ENCODE peak calls at places on chromosomes 2 and 18, in eight cellular contexts. M is WTC11, E is nephron progenitor cell, B is sigmoid colon, P is GM10248, Y is omental fat pad, L is AG09309, O is activated B cell treated with CpG ODN at 0.5 μM for 24 hours. A is an unnamed sample.

GRCh38 chr2:112623913-112624777 is 21.6 kb upstream of the SLC20A1 start:
- DNase-seq in B (peak), E (no peak), P (peak), M (no peak), O (no peak), Y (peak), L (peak), A (no peak)

GRCh38 chr18:75049455-75049789 is 159.5 kb downstream of the PTGR3 start:
- DNase-seq in P (no peak), B (no peak), O (no peak), E (no peak), M (no peak), L (no peak), Y (no peak), A (no peak)

GRCh38 chr2:170582747-170583463 is 132.2 kb upstream of the SP5 start:
- DNase-seq in E (peak), M (peak), B (no peak), Y (no peak), P (no peak), O (no peak), L (no peak), A (no peak)

GRCh38 chr2:12649602-12650400 is 66.9 kb upstream of the TRIB2 start:
- DNase-seq in Y (no peak), E (no peak), B (no peak), P (no peak), O (no peak), M (no peak), L (no peak), A (no peak)

GRCh38 chr18:5302606-5303005 is 7.1 kb upstream of the ZBTB14 start:
- DNase-seq in B (no peak), O (no peak), Y (no peak), M (no peak), E (no peak), L (no peak), P (no peak), A (no peak)

GRCh38 chr18:51279367-51279984 is 82.0 kb upstream of the MEX3C start:
- DNase-seq in Y (no peak), M (no peak), O (no peak), P (peak), L (no peak), B (no peak), E (no peak), A (no peak)

GRCh38 chr18:70418551-70419311 is 129.9 kb downstream of the SOCS6 start:
- DNase-seq in O (no peak), E (no peak), P (peak), B (no peak), L (no peak), M (no peak), Y (no peak), A (no peak)

GRCh38 chr2:168030862-168031624 is 216.4 kb downstream of the STK39 start:
- DNase-seq in O (peak), E (no peak), B (no peak), L (peak), Y (no peak), M (no peak), P (peak), A (no peak)

GRCh38 chr2:238987352-238987981 is 139.6 kb downstream of the TWIST2 start:
- DNase-seq in O (no peak), E (no peak), B (no peak), Y (no peak), L (no peak), P (no peak), M (no peak), A (no peak)

GRCh38 chr2:125169022-125169763 is 1144.1 kb downstream of the CNTNAP5 start:
- DNase-seq in O (no peak), M (no peak), B (no peak), P (no peak), E (no peak), L (no peak), Y (no peak), A (no peak)

GRCh38 chr2:238652053-238652770 is 195.7 kb upstream of the TWIST2 start:
- DNase-seq in L (no peak), M (no peak), B (no peak), O (no peak), P (peak), Y (no peak), E (no peak), A (no peak)

GRCh38 chr2:84958135-84959044 is 12.6 kb upstream of the KCMF1 start:
- DNase-seq in B (peak), L (peak), P (no peak), Y (no peak), E (peak), M (peak), O (no peak), A (no peak)

GRCh38 chr2:237866119-237866621 is 6.7 kb downstream of the RAMP1 start:
- DNase-seq in O (no peak), M (no peak), E (no peak), P (no peak), Y (no peak), L (no peak), B (peak), A (no peak)

GRCh38 chr2:197878792-197879191 is 74.4 kb downstream of the PLCL1 start:
- DNase-seq in M (no peak), O (no peak), Y (no peak), E (no peak), L (no peak), B (no peak), P (no peak), A (no peak)

GRCh38 chr18:78860117-78860516 is 119.5 kb upstream of the SALL3 start:
- DNase-seq in M (no peak), Y (no peak), B (no peak), L (no peak), O (no peak), E (no peak), P (no peak), A (no peak)

GRCh38 chr2:226760412-226761194 is 39.0 kb downstream of the IRS1 start:
- DNase-seq in O (no peak), E (no peak), B (no peak), M (no peak), Y (no peak), P (no peak), L (peak), A (no peak)

GRCh38 chr18:36152781-36153180 is 23.1 kb downstream of the ELP2 start:
- DNase-seq in Y (no peak), B (no peak), M (no peak), L (no peak), O (no peak), P (no peak), E (no peak), A (no peak)

GRCh38 chr2:224151680-224152310 is 112.7 kb upstream of the SERPINE2 start:
- DNase-seq in L (no peak), P (no peak), Y (no peak), B (no peak), M (no peak), O (no peak), E (no peak), A (no peak)

GRCh38 chr2:109701362-109701761 is 87.2 kb downstream of the SOWAHC start:
- DNase-seq in O (no peak), Y (no peak), E (no peak), L (no peak), P (no peak), B (no peak), M (no peak), A (no peak)

GRCh38 chr18:69584429-69584828 is 183.7 kb downstream of the DOK6 start:
- DNase-seq in B (no peak), M (no peak), Y (no peak), O (no peak), L (no peak), P (no peak), E (no peak), A (no peak)

GRCh38 chr2:70523996-70524965 is 29.3 kb downstream of the TGFA start:
- DNase-seq in L (peak), E (no peak), Y (no peak), P (no peak), B (no peak), M (peak), O (no peak), A (no peak)

GRCh38 chr18:56139792-56140254 is 498.6 kb downstream of the TXNL1 start:
- DNase-seq in P (no peak), L (no peak), E (no peak), O (no peak), B (no peak), Y (no peak), M (no peak), A (no peak)

GRCh38 chr2:190216829-190217228 is 102.8 kb downstream of the HIBCH start:
- DNase-seq in O (no peak), Y (no peak), P (no peak), B (no peak), E (peak), L (no peak), M (peak), A (no peak)

GRCh38 chr18:24791736-24792135 is 331.3 kb downstream of the HRH4 start:
- DNase-seq in L (no peak), P (no peak), M (no peak), E (no peak), O (no peak), B (no peak), Y (no peak), A (no peak)

GRCh38 chr2:37827911-37828411 is 97.1 kb upstream of the RMDN2 start:
- DNase-seq in Y (no peak), B (no peak), E (no peak), L (peak), O (no peak), P (no peak), M (no peak), A (no peak)

GRCh38 chr2:69224495-69224803 is 162.6 kb downstream of the GFPT1 start:
- DNase-seq in E (no peak), M (no peak), B (no peak), L (no peak), O (no peak), P (no peak), Y (no peak), A (no peak)

GRCh38 chr2:227146456-227146855 is 17.5 kb downstream of the COL4A4 start:
- DNase-seq in Y (no peak), E (no peak), P (no peak), B (no peak), O (no peak), M (no peak), L (no peak), A (no peak)

GRCh38 chr2:170361359-170361936 is 183.5 kb downstream of the MYO3B start:
- DNase-seq in E (peak), L (no peak), P (peak), M (peak), O (no peak), Y (no peak), B (no peak), A (no peak)

GRCh38 chr2:70805987-70806386 is 14.4 kb downstream of the CLEC4F start:
- DNase-seq in O (no peak), E (no peak), P (no peak), L (no peak), B (no peak), M (no peak), Y (no peak), A (no peak)

GRCh38 chr2:210452194-210452593 is 24.4 kb downstream of the LANCL1 start:
- DNase-seq in L (no peak), B (no peak), E (no peak), Y (no peak), M (no peak), P (no peak), O (no peak), A (no peak)

GRCh38 chr18:26631135-26631534 is 82.8 kb upstream of the KCTD1 start:
- DNase-seq in E (no peak), B (no peak), L (no peak), P (no peak), M (no peak), Y (no peak), O (no peak), A (no peak)

GRCh38 chr2:12304494-12305228 is 412.1 kb upstream of the TRIB2 start:
- DNase-seq in E (no peak), P (no peak), Y (no peak), L (no peak), O (no peak), M (no peak), B (no peak), A (no peak)

GRCh38 chr2:232624554-232624842 is 8.9 kb upstream of the EFHD1 start:
- DNase-seq in Y (no peak), M (no peak), E (no peak), O (no peak), L (no peak), B (no peak), P (no peak), A (no peak)

GRCh38 chr18:55326134-55326533 is 261.9 kb downstream of the TCF4 start:
- DNase-seq in M (no peak), Y (no peak), B (no peak), P (no peak), E (no peak), L (no peak), O (no peak), A (no peak)

GRCh38 chr18:45249306-45249705 is 366.0 kb upstream of the SLC14A2 start:
- DNase-seq in P (no peak), Y (no peak), L (peak), M (no peak), B (no peak), E (no peak), O (no peak), A (no peak)

GRCh38 chr2:94870392-94871225 is 621 bp upstream of the TEKT4 start:
- DNase-seq in L (no peak), Y (no peak), B (no peak), P (no peak), E (peak), O (no peak), M (peak), A (no peak)
- TF ChIP-seq CTCF in L (peak), Y (no peak), B (no peak), P (peak), E (peak), O (no peak), M (peak), A (no peak)

GRCh38 chr2:110819711-110820110 is 87.3 kb downstream of the ACOXL start:
- DNase-seq in Y (no peak), B (no peak), L (no peak), P (no peak), E (no peak), M (no peak), O (no peak), A (no peak)

GRCh38 chr2:110816404-110817365 is 84.3 kb downstream of the ACOXL start:
- DNase-seq in M (no peak), O (no peak), L (no peak), P (no peak), E (no peak), Y (no peak), B (no peak), A (no peak)

GRCh38 chr2:110815938-110816337 is 83.6 kb downstream of the ACOXL start:
- DNase-seq in P (no peak), Y (no peak), E (no peak), L (no peak), B (no peak), M (no peak), O (no peak), A (no peak)

GRCh38 chr2:110820128-110820527 is 87.8 kb downstream of the ACOXL start:
- DNase-seq in B (no peak), L (no peak), O (no peak), M (no peak), P (no peak), E (no peak), Y (no peak), A (no peak)

GRCh38 chr2:110818767-110819481 is 86.6 kb downstream of the ACOXL start:
- DNase-seq in B (no peak), L (no peak), Y (no peak), P (no peak), M (no peak), E (no peak), O (no peak), A (no peak)
- TF ChIP-seq CTCF in B (no peak), L (no peak), Y (no peak), P (no peak), M (no peak), E (peak), O (no peak), A (no peak)

DNA sequence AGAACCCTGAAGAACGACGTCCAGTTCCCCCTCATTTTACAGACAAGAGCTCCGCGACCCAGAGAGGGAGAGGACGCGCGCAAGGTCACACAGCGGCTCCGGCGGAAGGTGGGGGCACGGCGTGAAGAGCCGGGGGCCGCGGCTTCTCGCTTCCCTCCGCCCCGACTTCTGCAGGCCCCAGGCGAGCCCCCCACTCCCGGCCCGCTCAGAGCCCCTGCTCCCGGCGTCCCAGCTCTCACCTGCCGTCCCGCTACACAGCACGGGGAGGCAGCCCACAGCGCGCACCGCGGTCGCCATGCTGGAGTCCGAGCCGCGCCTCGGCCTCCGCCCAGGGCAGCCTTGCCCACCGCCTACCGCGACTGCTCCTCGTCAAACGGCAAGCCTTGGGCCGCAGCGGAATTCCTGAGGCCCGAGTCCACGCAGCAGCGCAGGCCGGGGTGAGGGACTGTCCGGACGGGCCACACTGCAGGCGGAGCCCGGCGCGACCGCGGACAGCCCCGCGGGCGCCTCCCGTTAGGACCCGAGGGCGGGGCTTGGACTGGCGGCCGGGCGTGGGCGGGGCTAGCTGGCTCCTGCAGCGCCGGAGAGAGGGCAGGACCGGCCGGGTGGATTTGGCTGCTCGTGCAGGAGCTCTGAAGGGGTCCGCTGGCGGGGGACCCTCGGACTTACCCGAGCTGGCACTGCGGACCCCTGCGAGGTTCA is at the start of gene MRPS5:
- DNase-seq in B (peak), L (peak), O (peak), P (peak), E (peak), Y (peak), M (peak), A (peak)
- TF ChIP-seq CTCF in B (no peak), L (peak), O (no peak), P (no peak), E (no peak), Y (no peak), M (no peak), A (no peak)

GRCh38 chr18:32469190-32469611 is 1.5 kb downstream of the GAREM1 start:
- DNase-seq in O (no peak), P (no peak), L (no peak), E (peak), B (peak), M (no peak), Y (no peak), A (no peak)
- TF ChIP-seq CTCF in O (no peak), P (no peak), L (no peak), E (peak), B (peak), M (no peak), Y (no peak), A (peak)

GRCh38 chr2:241149675-241149924 is 328 bp upstream of the PASK start:
- DNase-seq in E (no peak), M (no peak), O (no peak), B (no peak), Y (no peak), P (no peak), L (no peak), A (no peak)

GRCh38 chr2:241148239-241148638 is 1.0 kb downstream of the PASK start:
- DNase-seq in B (no peak), M (no peak), Y (no peak), L (no peak), E (no peak), P (no peak), O (no peak), A (no peak)

GRCh38 chr2:241150660-241151530 is 628 bp downstream of the PPP1R7 start:
- DNase-seq in Y (no peak), E (no peak), M (no peak), P (no peak), O (no peak), L (no peak), B (no peak), A (no peak)

GRCh38 chr2:241148891-241149674 is at the start of gene PASK:
- DNase-seq in M (peak), O (peak), P (peak), L (peak), Y (peak), E (peak), B (peak), A (peak)

GRCh38 chr2:241149925-241150659 is at the start of gene PPP1R7:
- DNase-seq in O (peak), B (peak), P (peak), E (peak), M (peak), L (peak), Y (peak), A (peak)
- TF ChIP-seq CTCF in O (no peak), B (no peak), P (peak), E (no peak), M (no peak), L (no peak), Y (no peak), A (no peak)

GRCh38 chr2:75605770-75606535 is 40.6 kb upstream of the MRPL19 start:
- DNase-seq in E (no peak), L (peak), P (no peak), B (no peak), O (no peak), Y (no peak), M (no peak), A (no peak)
- TF ChIP-seq CTCF in E (no peak), L (peak), P (no peak), B (no peak), O (no peak), Y (no peak), M (no peak), A (no peak)